ENCODE peak calls at places on chromosomes 11 and 22, in six cellular contexts. Q is astrocyte of the spinal cord, M is Peyer's patch, B is fibroblast of pulmonary artery, T is GM12865, V is tibial nerve. X is an unnamed sample.

GRCh38 chr11:9692696-9693095 is 28.8 kb downstream of the SWAP70 start:
- DNase-seq in M (no peak), T (no peak), Q (no peak), B (no peak), V (no peak), X (no peak)

GRCh38 chr11:114044042-114044871 is 15.3 kb upstream of the ZBTB16 start:
- DNase-seq in V (no peak), B (peak), Q (peak), M (no peak), T (no peak), X (no peak)

GRCh38 chr11:122754553-122755322 is 83.6 kb upstream of the CRTAM start:
- DNase-seq in B (peak), Q (no peak), M (no peak), V (no peak), T (peak), X (no peak)

GRCh38 chr22:29359469-29359868 is 28.9 kb downstream of the AP1B1 start:
- DNase-seq in B (peak), V (no peak), M (peak), T (no peak), Q (peak), X (peak)

GRCh38 chr11:72773291-72773690 is 20.6 kb downstream of the STARD10 start:
- DNase-seq in T (no peak), Q (peak), V (no peak), B (peak), M (no peak), X (peak)

GRCh38 chr11:130801287-130802146 is 114.8 kb downstream of the SNX19 start:
- DNase-seq in V (no peak), M (no peak), Q (peak), T (no peak), B (no peak), X (no peak)

GRCh38 chr11:37657645-37658044 is 1059.6 kb upstream of the RAG2 start:
- DNase-seq in B (peak), V (no peak), M (no peak), T (no peak), Q (peak), X (peak)

GRCh38 chr11:44913502-44913901 is 37.2 kb downstream of the TP53I11 start:
- DNase-seq in M (no peak), T (no peak), B (no peak), Q (no peak), V (no peak), X (no peak)

GRCh38 chr11:75474878-75475766 is 42.1 kb upstream of the KLHL35 start:
- DNase-seq in M (peak), B (peak), T (peak), Q (peak), V (peak), X (no peak)

GRCh38 chr11:114179234-114179941 is 116.8 kb upstream of the NNMT start:
- DNase-seq in B (peak), M (peak), Q (peak), T (no peak), V (peak), X (no peak)

GRCh38 chr11:63639195-63639832 is 25.1 kb upstream of the PLAAT3 start:
- DNase-seq in T (no peak), V (no peak), Q (peak), B (peak), M (no peak), X (no peak)

GRCh38 chr11:93493252-93493897 is 49.8 kb downstream of the SMCO4 start:
- DNase-seq in T (no peak), Q (no peak), V (no peak), M (no peak), B (no peak), X (no peak)

GRCh38 chr11:1234771-1235614 is 12.1 kb downstream of the MUC5B start:
- DNase-seq in M (peak), T (no peak), B (no peak), V (no peak), Q (no peak), X (no peak)

GRCh38 chr11:65861533-65862183 is 1.4 kb downstream of the MUS81 start:
- DNase-seq in Q (no peak), M (no peak), T (peak), V (no peak), B (no peak), X (no peak)

GRCh38 chr11:1529286-1529685 is 42.7 kb upstream of the MOB2 start:
- DNase-seq in B (no peak), M (no peak), Q (no peak), T (no peak), V (no peak), X (no peak)

GRCh38 chr22:48380016-48380665 is 1447.5 kb downstream of the BRD1 start:
- DNase-seq in V (no peak), B (no peak), M (no peak), Q (no peak), T (no peak), X (no peak)

GRCh38 chr11:85089654-85090053 is 537.5 kb downstream of the DLG2 start:
- DNase-seq in T (no peak), Q (no peak), M (no peak), B (no peak), V (no peak), X (no peak)

GRCh38 chr11:120304526-120304925 is 20.6 kb upstream of the TLCD5 start:
- DNase-seq in Q (no peak), V (no peak), M (no peak), B (peak), T (peak), X (peak)

GRCh38 chr11:61598886-61599868 is 18.3 kb upstream of the SYT7 start:
- DNase-seq in Q (peak), T (no peak), V (no peak), B (peak), M (no peak), X (no peak)

GRCh38 chr22:38412435-38413084 is 42.4 kb downstream of the KCNJ4 start:
- DNase-seq in B (no peak), Q (no peak), M (no peak), T (no peak), V (no peak), X (no peak)
- TF ChIP-seq CTCF in B (peak), Q (peak), M (peak), T (peak), V (peak), X (peak)

GRCh38 chr11:116827461-116827860 is 2.2 kb upstream of the APOC3 start:
- DNase-seq in M (no peak), B (no peak), T (no peak), Q (no peak), V (no peak), X (no peak)

GRCh38 chr11:116828632-116829524 is 829 bp upstream of the APOC3 start:
- DNase-seq in B (no peak), T (no peak), V (no peak), M (peak), Q (no peak), X (no peak)

GRCh38 chr11:116825434-116825833 is 2.3 kb upstream of the APOA4 start:
- DNase-seq in B (no peak), Q (no peak), M (no peak), T (no peak), V (no peak), X (no peak)

GRCh38 chr11:116825854-116826750 is 3.0 kb upstream of the APOA4 start:
- DNase-seq in V (no peak), T (no peak), Q (no peak), B (no peak), M (peak), X (no peak)

GRCh38 chr11:116826751-116827431 is 2.8 kb upstream of the APOC3 start:
- DNase-seq in V (no peak), Q (no peak), M (peak), T (no peak), B (no peak), X (no peak)
- H3K4me3 ChIP-seq in V (no peak), Q (no peak), M (peak), T (no peak), B (no peak), X (no peak)

GRCh38 chr22:45298934-45299505 is 10.7 kb upstream of the FAM118A start:
- DNase-seq in Q (no peak), T (no peak), V (no peak), B (no peak), M (no peak), X (no peak)
- TF ChIP-seq CTCF in Q (no peak), T (no peak), V (no peak), B (no peak), M (no peak), X (no peak)

GRCh38 chr11:57214087-57214395 is 23.0 kb downstream of the APLNR start:
- DNase-seq in M (no peak), T (no peak), V (no peak), Q (peak), B (peak), X (no peak)

GRCh38 chr11:57210731-57211335 is 26.2 kb downstream of the APLNR start:
- DNase-seq in B (no peak), T (no peak), V (no peak), Q (no peak), M (no peak), X (no peak)

GRCh38 chr11:57216463-57216862 is 20.6 kb downstream of the APLNR start:
- DNase-seq in V (no peak), Q (no peak), B (no peak), T (no peak), M (no peak), X (no peak)

GRCh38 chr11:57214494-57214893 is 22.6 kb downstream of the APLNR start:
- DNase-seq in Q (peak), V (no peak), M (no peak), T (no peak), B (peak), X (peak)

DNA sequence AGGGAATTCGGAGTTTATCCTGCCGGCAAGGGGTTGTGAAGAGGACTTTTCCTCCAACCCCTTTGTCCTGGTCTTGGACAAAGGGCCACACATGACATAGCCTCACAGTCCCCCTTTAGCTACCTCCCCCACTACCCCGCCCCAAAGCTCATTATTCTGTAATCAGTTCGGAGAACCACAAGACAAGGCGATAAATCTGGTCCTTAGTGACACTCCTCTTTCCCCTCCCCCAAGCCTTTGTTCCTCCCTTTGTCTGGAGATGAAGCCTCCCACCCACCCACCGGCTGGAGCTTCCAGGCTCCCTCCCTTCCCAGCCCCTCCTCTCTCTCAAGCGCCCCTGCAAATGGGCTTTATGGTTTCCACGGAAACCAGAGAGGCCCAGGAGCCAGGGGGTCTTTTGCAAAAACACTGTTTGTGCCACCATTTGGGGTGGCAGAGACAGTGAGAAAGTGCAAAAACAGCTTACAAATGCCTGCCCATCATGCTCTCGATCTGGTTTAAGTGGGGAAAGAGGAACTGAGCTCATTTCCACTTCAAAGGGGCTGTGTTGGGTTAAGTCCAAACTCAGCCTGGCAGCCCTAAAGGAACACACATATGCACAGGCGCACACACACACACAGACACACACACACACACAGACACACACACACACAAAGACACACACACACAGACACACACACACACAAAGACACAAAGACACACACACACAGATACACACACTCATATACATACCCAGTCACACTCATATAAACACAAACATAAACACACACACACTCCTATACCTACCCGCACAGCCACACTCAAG is 23.6 kb downstream of the APLNR start:
- DNase-seq in T (peak), B (peak), Q (peak), M (no peak), V (no peak), X (no peak)
- H3K4me3 ChIP-seq in T (no peak), B (no peak), Q (no peak), M (no peak), V (no peak), X (no peak)